ENCODE peak calls at places on chromosomes 1 and 21, in six cellular contexts. M is aorta; P is activated CD8-positive, alpha-beta memory T cell treated with anti-CD3 and anti-CD28 coated beads, Interleukin-2, amount 50 U/mL, for 4 hours; X is T47D; U is fibroblast of the aortic adventitia; Y is EL. Q is an unnamed sample.

GRCh38 chr1:201448981-201449380 is 20.0 kb downstream of the PHLDA3 start:
- DNase-seq in U (no peak), Y (no peak), M (peak; percentile 32), X (no peak), P (no peak), Q (no peak)

GRCh38 chr1:235075121-235075954 is 53.3 kb downstream of the TOMM20 start:
- DNase-seq in X (no peak), M (peak; percentile 88), Y (peak; percentile 88), U (peak; percentile 87), P (peak; percentile 60), Q (no peak)

GRCh38 chr1:205575294-205575885 is 56.4 kb downstream of the ELK4 start:
- DNase-seq in Y (no peak), U (no peak), X (no peak), P (no peak), M (no peak), Q (no peak)

GRCh38 chr1:238789916-238790667 is 596.3 kb upstream of the CHRM3 start:
- DNase-seq in P (no peak), M (no peak), Y (no peak), X (no peak), U (no peak), Q (no peak)

GRCh38 chr1:162732566-162733335 is 57.8 kb upstream of the HSD17B7 start:
- DNase-seq in X (no peak), U (peak; percentile 32), P (no peak), M (peak; percentile 65), Y (no peak), Q (peak; percentile 99)

GRCh38 chr1:240491156-240491555 is 120.8 kb downstream of the GREM2 start:
- DNase-seq in U (peak; percentile 24), P (no peak), X (no peak), Y (peak; percentile 82), M (no peak), Q (no peak)

GRCh38 chr1:27556781-27557595 is 47.0 kb downstream of the AHDC1 start:
- DNase-seq in U (peak; percentile 96), P (peak; percentile 79), X (peak; percentile 82), M (peak; percentile 98), Y (peak; percentile 98), Q (no peak)

GRCh38 chr1:225950905-225951351 is 9.9 kb upstream of the LEFTY2 start:
- DNase-seq in Y (no peak), U (no peak), M (no peak), P (no peak), X (no peak), Q (no peak)

GRCh38 chr1:38209986-38210385 is 163.4 kb upstream of the POU3F1 start:
- DNase-seq in P (no peak), Y (no peak), U (no peak), M (no peak), X (no peak), Q (no peak)

GRCh38 chr1:63367218-63368103 is at the start of gene ALG6:
- DNase-seq in U (peak; percentile 86), M (peak; percentile 96), Y (peak; percentile 95), X (peak; percentile 79), P (peak; percentile 91), Q (peak; percentile 70)

GRCh38 chr21:44822484-44823178 is 4.8 kb upstream of the SUMO3 start:
- DNase-seq in U (no peak), X (no peak), P (no peak), M (no peak), Y (no peak), Q (no peak)

GRCh38 chr1:15153184-15153841 is at the start of gene TMEM51:
- DNase-seq in Y (peak; percentile 73), U (no peak), X (peak; percentile 49), P (no peak), M (peak; percentile 86), Q (peak; percentile 3)

GRCh38 chr1:162178432-162178831 is 108.9 kb downstream of the NOS1AP start:
- DNase-seq in Y (no peak), M (no peak), P (no peak), U (no peak), X (no peak), Q (no peak)

GRCh38 chr21:27429612-27430361 is 462.9 kb upstream of the ADAMTS5 start:
- DNase-seq in P (no peak), X (no peak), M (no peak), U (peak; percentile 96), Y (peak; percentile 71), Q (no peak)

GRCh38 chr21:14321042-14321441 is 61.9 kb downstream of the HSPA13 start:
- DNase-seq in X (no peak), U (no peak), M (no peak), Y (peak; percentile 3), P (no peak), Q (no peak)

GRCh38 chr1:3577300-3577699 is 34.0 kb downstream of the MEGF6 start:
- DNase-seq in U (peak; percentile 45), P (no peak), M (no peak), Y (no peak), X (no peak), Q (no peak)

GRCh38 chr1:27102707-27103468 is 52.0 kb downstream of the SLC9A1 start:
- DNase-seq in P (peak; percentile 82), Y (peak; percentile 65), X (peak; percentile 78), M (peak; percentile 79), U (peak; percentile 57), Q (no peak)

GRCh38 chr1:215845224-215845902 is 278.3 kb downstream of the KCTD3 start:
- DNase-seq in Y (peak; percentile 87), X (no peak), U (peak; percentile 73), M (no peak), P (no peak), Q (no peak)

GRCh38 chr1:165403835-165404482 is 41.0 kb downstream of the RXRG start:
- DNase-seq in M (no peak), U (no peak), X (peak; percentile 52), P (no peak), Y (peak; percentile 3), Q (no peak)

GRCh38 chr1:218674280-218674773 is 329.2 kb downstream of the TGFB2 start:
- DNase-seq in X (no peak), M (peak; percentile 33), U (peak; percentile 90), P (no peak), Y (peak; percentile 97), Q (no peak)

GRCh38 chr1:202944438-202944921 is 13.6 kb downstream of the ADIPOR1 start:
- DNase-seq in P (no peak), Y (no peak), M (no peak), X (no peak), U (no peak), Q (no peak)

GRCh38 chr1:236064674-236065508 is at the start of gene NID1:
- DNase-seq in U (peak; percentile 76), Y (peak; percentile 83), M (peak; percentile 87), P (peak; percentile 20), X (no peak), Q (no peak)

GRCh38 chr1:63774617-63775417 is 1.0 kb downstream of the ROR1 start:
- DNase-seq in Y (peak; percentile 53), U (peak; percentile 52), X (peak; percentile 16), M (peak; percentile 70), P (no peak), Q (no peak)

GRCh38 chr1:240282061-240282830 is 190.6 kb downstream of the FMN2 start:
- DNase-seq in M (no peak), U (peak; percentile 41), X (no peak), Y (no peak), P (no peak), Q (no peak)

GRCh38 chr1:156816561-156817328 is at the start of gene SH2D2A:
- DNase-seq in M (peak; percentile 78), Y (no peak), U (no peak), X (no peak), P (peak; percentile 94), Q (no peak)

GRCh38 chr1:81800741-81801031 is at the start of gene ADGRL2:
- DNase-seq in P (no peak), M (no peak), Y (no peak), U (no peak), X (no peak), Q (no peak)

GRCh38 chr1:29284286-29284960 is 48.1 kb downstream of the PTPRU start:
- DNase-seq in U (no peak), M (no peak), Y (no peak), X (no peak), P (no peak), Q (no peak)

GRCh38 chr1:117600325-117600916 is 5.4 kb upstream of the TENT5C start:
- DNase-seq in Y (no peak), P (no peak), U (no peak), M (no peak), X (no peak), Q (no peak)

GRCh38 chr1:147169171-147169570 is 3.1 kb downstream of the PRKAB2 start:
- DNase-seq in U (peak; percentile 50), M (no peak), P (no peak), Y (no peak), X (no peak), Q (no peak)

GRCh38 chr1:2073382-2074230 is 23.4 kb downstream of the PRKCZ start:
- DNase-seq in M (peak; percentile 38), Y (peak; percentile 67), X (no peak), P (no peak), U (peak; percentile 64), Q (no peak)

GRCh38 chr1:199780091-199780490 is 247.4 kb upstream of the NR5A2 start:
- DNase-seq in U (no peak), Y (no peak), X (no peak), M (no peak), P (no peak), Q (no peak)

GRCh38 chr1:235415008-235415904 is 48.0 kb downstream of the TBCE start:
- DNase-seq in X (peak; percentile 69), M (peak; percentile 72), P (peak; percentile 59), Y (peak; percentile 73), U (peak; percentile 86), Q (peak; percentile 70)

GRCh38 chr1:91768786-91769697 is 116.9 kb downstream of the TGFBR3 start:
- DNase-seq in P (no peak), X (no peak), Y (peak; percentile 83), U (no peak), M (no peak), Q (no peak)

GRCh38 chr1:17251699-17252376 is 2.9 kb downstream of the PADI3 start:
- DNase-seq in Y (peak; percentile 79), P (no peak), M (no peak), X (no peak), U (no peak), Q (no peak)

GRCh38 chr1:210496063-210496462 is 167.4 kb downstream of the HHAT start:
- DNase-seq in X (no peak), Y (peak; percentile 77), M (peak; percentile 46), U (peak; percentile 5), P (no peak), Q (no peak)

GRCh38 chr1:113456967-113457366 is 66.7 kb downstream of the MAGI3 start:
- DNase-seq in X (no peak), Y (peak; percentile 94), M (peak; percentile 53), U (peak; percentile 97), P (no peak), Q (peak; percentile 86)

GRCh38 chr1:21758614-21759013 is 24.3 kb downstream of the USP48 start:
- DNase-seq in Y (no peak), P (no peak), U (no peak), X (no peak), M (no peak), Q (no peak)

Q was measured in LNCaP clone FGC.